ENCODE peak calls at places on chromosomes 4 and X, in six cellular contexts. One of them, this sample, is unnamed.

GRCh38 chrX:14039344-14039743 is 9.7 kb upstream of the GEMIN8 start:
- DNase-seq in WERI-Rb-1: peak
- DNase-seq in NCI-H2081: peak
- DNase-seq in GM20000: peak
- DNase-seq in testis: peak
- DNase-seq in lower leg skin: peak
- DNase-seq in this sample: no peak

GRCh38 chr4:184824776-184825393 is 883 bp downstream of the ACSL1 start:
- DNase-seq in testis: no peak
- DNase-seq in NCI-H2081: no peak
- DNase-seq in lower leg skin: no peak
- DNase-seq in WERI-Rb-1: peak
- DNase-seq in GM20000: peak
- DNase-seq in this sample: no peak

GRCh38 chrX:1767026-1767425 is 152.2 kb downstream of the ASMT start:
- DNase-seq in NCI-H2081: no peak
- DNase-seq in GM20000: no peak
- DNase-seq in WERI-Rb-1: no peak
- DNase-seq in testis: no peak
- DNase-seq in lower leg skin: no peak
- DNase-seq in this sample: no peak

GRCh38 chr4:155667538-155668511 is 1.2 kb downstream of the GUCY1A1 start:
- DNase-seq in NCI-H2081: peak
- DNase-seq in lower leg skin: no peak
- DNase-seq in GM20000: peak
- DNase-seq in testis: peak
- DNase-seq in WERI-Rb-1: peak
- DNase-seq in this sample: peak

GRCh38 chr4:67697860-67698655 is 2.9 kb downstream of the UBA6 start:
- DNase-seq in WERI-Rb-1: no peak
- DNase-seq in lower leg skin: no peak
- DNase-seq in GM20000: no peak
- DNase-seq in NCI-H2081: no peak
- DNase-seq in testis: no peak
- DNase-seq in this sample: no peak

GRCh38 chrX:53882331-53882730 is 161.9 kb downstream of the PHF8 start:
- DNase-seq in GM20000: no peak
- DNase-seq in lower leg skin: no peak
- DNase-seq in NCI-H2081: no peak
- DNase-seq in testis: peak
- DNase-seq in WERI-Rb-1: no peak
- DNase-seq in this sample: no peak

GRCh38 chr4:10017037-10017893 is 4.0 kb downstream of the SLC2A9 start:
- DNase-seq in NCI-H2081: no peak
- DNase-seq in lower leg skin: no peak
- DNase-seq in WERI-Rb-1: no peak
- DNase-seq in testis: no peak
- DNase-seq in GM20000: no peak
- DNase-seq in this sample: no peak

GRCh38 chrX:104347860-104348259 is 93.1 kb upstream of the ESX1 start:
- DNase-seq in GM20000: no peak
- DNase-seq in NCI-H2081: no peak
- DNase-seq in WERI-Rb-1: no peak
- DNase-seq in lower leg skin: no peak
- DNase-seq in testis: no peak
- DNase-seq in this sample: no peak

GRCh38 chrX:43861750-43862149 is 20.5 kb downstream of the MAOB start:
- DNase-seq in lower leg skin: no peak
- DNase-seq in GM20000: no peak
- DNase-seq in NCI-H2081: no peak
- DNase-seq in testis: no peak
- DNase-seq in WERI-Rb-1: no peak
- DNase-seq in this sample: no peak

GRCh38 chrX:104284407-104285000 is 29.8 kb upstream of the ESX1 start:
- DNase-seq in lower leg skin: no peak
- DNase-seq in testis: no peak
- DNase-seq in GM20000: no peak
- DNase-seq in WERI-Rb-1: no peak
- DNase-seq in NCI-H2081: no peak
- DNase-seq in this sample: no peak

GRCh38 chrX:63747331-63747730 is 37.7 kb downstream of the ARHGEF9 start:
- DNase-seq in GM20000: no peak
- DNase-seq in NCI-H2081: no peak
- DNase-seq in lower leg skin: no peak
- DNase-seq in WERI-Rb-1: no peak
- DNase-seq in testis: no peak
- DNase-seq in this sample: no peak

GRCh38 chrX:120023259-120023658 is 54.2 kb downstream of the RHOXF2B start:
- DNase-seq in GM20000: no peak
- DNase-seq in NCI-H2081: peak
- DNase-seq in testis: no peak
- DNase-seq in lower leg skin: no peak
- DNase-seq in WERI-Rb-1: no peak
- DNase-seq in this sample: no peak

GRCh38 chr4:114688063-114688462 is 89.5 kb downstream of the UGT8 start:
- DNase-seq in WERI-Rb-1: no peak
- DNase-seq in GM20000: no peak
- DNase-seq in NCI-H2081: no peak
- DNase-seq in lower leg skin: no peak
- DNase-seq in testis: no peak
- DNase-seq in this sample: no peak

GRCh38 chr4:26893491-26893890 is 32.9 kb downstream of the STIM2 start:
- DNase-seq in WERI-Rb-1: no peak
- DNase-seq in NCI-H2081: no peak
- DNase-seq in testis: no peak
- DNase-seq in GM20000: no peak
- DNase-seq in lower leg skin: no peak
- DNase-seq in this sample: no peak

This sample was measured in NCI-H510A.